ENCODE peak calls at places on chromosomes 11 and 22, in five cellular contexts. S is ovary; F is GM23338; K is CD8-positive, alpha-beta memory T cell; R is adrenal gland. P is an unnamed sample.

GRCh38 chr22:20567371-20567847 is 60.0 kb downstream of the MED15 start:
- DNase-seq in K (no peak), F (no peak), S (no peak), R (no peak), P (no peak)

GRCh38 chr11:69644962-69645675 is 4.2 kb downstream of the CCND1 start:
- DNase-seq in K (no peak), S (no peak), R (no peak), F (no peak), P (no peak)

GRCh38 chr11:26741036-26741435 is 19.2 kb upstream of the SLC5A12 start:
- DNase-seq in F (no peak), K (no peak), S (no peak), R (no peak), P (no peak)

GRCh38 chr22:49108636-49109315 is 718.9 kb downstream of the BRD1 start:
- DNase-seq in R (no peak), K (no peak), S (no peak), F (no peak), P (no peak)

GRCh38 chr22:26172389-26172990 is 3.2 kb downstream of the SEZ6L start:
- DNase-seq in S (no peak), K (no peak), F (peak; percentile 87), R (peak; percentile 62), P (no peak)

GRCh38 chr11:126414615-126415014 is 59.1 kb downstream of the ST3GAL4 start:
- DNase-seq in F (no peak), K (no peak), R (no peak), S (no peak), P (no peak)

GRCh38 chr11:3732671-3733070 is 61.5 kb upstream of the CHRNA10 start:
- DNase-seq in K (no peak), F (no peak), S (no peak), R (no peak), P (no peak)

GRCh38 chr11:103735497-103736032 is 300.9 kb upstream of the DDI1 start:
- DNase-seq in R (no peak), S (no peak), F (no peak), K (no peak), P (no peak)

GRCh38 chr11:60498853-60499252 is 6.3 kb downstream of the MS4A12 start:
- DNase-seq in K (no peak), S (no peak), F (no peak), R (no peak), P (no peak)

GRCh38 chr22:20111045-20111688 is 4.7 kb upstream of the RANBP1 start:
- DNase-seq in R (no peak), K (peak; percentile 39), F (peak; percentile 78), S (no peak), P (no peak)

GRCh38 chr11:120028181-120028935 is 109.6 kb downstream of the TRIM29 start:
- DNase-seq in R (no peak), F (no peak), S (no peak), K (no peak), P (no peak)

GRCh38 chr11:61473370-61474025 is 35.1 kb upstream of the LRRC10B start:
- DNase-seq in F (no peak), R (no peak), S (no peak), K (no peak), P (no peak)

GRCh38 chr22:27769012-27769411 is 32.5 kb downstream of the MN1 start:
- DNase-seq in F (no peak), R (no peak), S (no peak), K (no peak), P (no peak)

GRCh38 chr11:64291746-64292457 is 800 bp downstream of the KCNK4 start:
- DNase-seq in F (no peak), R (no peak), K (peak; percentile 36), S (no peak), P (no peak)

GRCh38 chr11:120209750-120210650 is 832 bp upstream of the OAF start:
- DNase-seq in K (peak; percentile 11), F (no peak), R (no peak), S (peak; percentile 53), P (no peak)

GRCh38 chr11:88569342-88569741 is 231.8 kb upstream of the CTSC start:
- DNase-seq in R (no peak), S (no peak), K (no peak), F (no peak), P (no peak)

GRCh38 chr11:4957396-4957795 is 1.9 kb upstream of the OR51A2 start:
- DNase-seq in K (no peak), R (no peak), F (no peak), S (no peak), P (no peak)

GRCh38 chr11:70314730-70315129 is 44.2 kb downstream of the PPFIA1 start:
- DNase-seq in K (no peak), S (no peak), R (no peak), F (no peak), P (no peak)

GRCh38 chr22:19555651-19556050 is 31.4 kb upstream of the CLDN5 start:
- DNase-seq in S (no peak), K (no peak), R (no peak), F (no peak), P (no peak)

GRCh38 chr22:30248484-30248883 is 1.9 kb upstream of the LIF start:
- DNase-seq in K (no peak), F (no peak), R (no peak), S (no peak), P (no peak)

GRCh38 chr11:17350455-17351170 is 987 bp upstream of the NCR3LG1 start:
- DNase-seq in S (no peak), R (no peak), K (no peak), F (no peak), P (no peak)

GRCh38 chr11:3153291-3153861 is 11.7 kb downstream of the OSBPL5 start:
- DNase-seq in F (no peak), R (peak; percentile 58), K (no peak), S (peak; percentile 84), P (no peak)

GRCh38 chr11:20754957-20755356 is 85.6 kb downstream of the NELL1 start:
- DNase-seq in S (no peak), F (peak; percentile 89), R (no peak), K (no peak), P (no peak)

GRCh38 chr11:12242071-12242672 is 131.8 kb downstream of the MICAL2 start:
- DNase-seq in K (peak; percentile 21), F (peak; percentile 11), S (no peak), R (no peak), P (no peak)

GRCh38 chr22:36323855-36324331 is 63.9 kb downstream of the MYH9 start:
- DNase-seq in F (no peak), S (no peak), K (no peak), R (no peak), P (no peak)

GRCh38 chr22:20536590-20537324 is 29.3 kb downstream of the MED15 start:
- DNase-seq in F (no peak), S (no peak), K (no peak), R (no peak), P (no peak)

GRCh38 chr22:25909988-25910387 is 168.0 kb downstream of the MYO18B start:
- DNase-seq in F (no peak), S (no peak), R (no peak), K (no peak), P (no peak)

GRCh38 chr22:35541254-35541748 is 670 bp downstream of the RASD2 start:
- DNase-seq in K (no peak), S (no peak), F (peak; percentile 66), R (no peak), P (no peak)

GRCh38 chr22:39343259-39344045 is 6.3 kb upstream of the SYNGR1 start:
- DNase-seq in K (peak; percentile 51), R (peak; percentile 80), S (peak; percentile 76), F (peak; percentile 88), P (no peak)

GRCh38 chr11:3686751-3687150 is 15.6 kb upstream of the CHRNA10 start:
- DNase-seq in S (no peak), R (no peak), K (no peak), F (no peak), P (no peak)

GRCh38 chr11:108122166-108122628 is 830 bp downstream of the ACAT1 start:
- DNase-seq in F (peak; percentile 37), R (peak; percentile 40), K (no peak), S (no peak), P (no peak)

GRCh38 chr11:6616596-6617250 is 2.5 kb downstream of the TPP1 start:
- DNase-seq in S (peak; percentile 38), K (no peak), F (no peak), R (no peak), P (no peak)
- H3K4me3 ChIP-seq in S (no peak overlapping the region), K (no peak overlapping the region), F (no peak overlapping the region), R (no peak overlapping the region), P (no peak overlapping the region)

GRCh38 chr11:65915101-65915820 is 3.6 kb downstream of the C11orf68 start:
- DNase-seq in S (peak; percentile 41), K (no peak), R (peak; percentile 39), F (no peak), P (no peak)
- H3K27ac ChIP-seq in S (peak overlapping the region; percentile 79), K (no peak overlapping the region), R (peak overlapping the region; percentile 64), F (no peak overlapping the region), P (peak overlapping the region; percentile 94)

DNA sequence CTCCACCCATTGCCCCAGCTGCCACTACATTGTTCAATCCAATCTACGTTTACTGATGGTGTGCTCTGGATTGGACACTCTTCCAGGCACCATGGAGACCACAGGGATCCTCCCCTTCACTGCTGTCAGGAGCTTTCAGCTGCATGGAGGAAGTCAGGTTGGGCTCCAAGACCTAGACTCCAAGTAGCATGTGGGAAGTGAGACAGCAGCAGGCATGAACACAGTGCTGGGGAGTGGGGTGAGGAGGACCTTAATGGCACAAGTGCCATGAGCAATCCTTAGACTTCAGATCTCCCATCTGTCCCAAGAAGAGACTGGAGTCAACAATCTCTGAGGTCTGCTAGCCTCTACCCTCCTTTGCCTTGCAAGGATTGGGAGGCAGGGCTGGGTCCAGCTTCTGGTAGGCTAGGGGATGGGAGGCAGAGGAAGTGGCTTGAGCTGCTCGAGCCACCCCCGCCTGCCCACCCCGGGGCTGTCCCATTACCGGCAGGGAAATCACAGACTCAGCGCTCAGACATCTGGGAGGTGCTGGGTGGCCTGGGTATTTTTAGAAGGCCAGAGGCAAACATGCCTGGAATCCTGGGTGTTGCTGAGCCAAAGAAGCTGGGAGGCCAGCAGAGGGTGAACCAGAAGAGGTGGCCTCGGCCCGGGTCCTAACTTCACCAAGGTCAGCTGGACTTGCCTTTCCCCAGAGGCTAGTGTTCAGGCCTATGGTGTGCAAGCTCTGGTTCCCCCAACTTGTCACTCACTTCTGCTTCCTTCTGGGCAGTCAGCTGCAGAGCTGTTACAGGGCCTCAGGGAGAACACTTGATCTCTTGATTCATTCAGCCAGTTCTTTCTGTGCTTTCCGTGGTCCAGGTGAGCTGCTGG is 15.3 kb upstream of the FCHSD2 start:
- DNase-seq in F (no peak), K (no peak), R (peak; percentile 55), S (peak; percentile 66), P (no peak)
- H3K4me3 ChIP-seq in F (no peak overlapping the region), K (no peak overlapping the region), R (no peak overlapping the region), S (no peak overlapping the region), P (no peak overlapping the region)

DNA sequence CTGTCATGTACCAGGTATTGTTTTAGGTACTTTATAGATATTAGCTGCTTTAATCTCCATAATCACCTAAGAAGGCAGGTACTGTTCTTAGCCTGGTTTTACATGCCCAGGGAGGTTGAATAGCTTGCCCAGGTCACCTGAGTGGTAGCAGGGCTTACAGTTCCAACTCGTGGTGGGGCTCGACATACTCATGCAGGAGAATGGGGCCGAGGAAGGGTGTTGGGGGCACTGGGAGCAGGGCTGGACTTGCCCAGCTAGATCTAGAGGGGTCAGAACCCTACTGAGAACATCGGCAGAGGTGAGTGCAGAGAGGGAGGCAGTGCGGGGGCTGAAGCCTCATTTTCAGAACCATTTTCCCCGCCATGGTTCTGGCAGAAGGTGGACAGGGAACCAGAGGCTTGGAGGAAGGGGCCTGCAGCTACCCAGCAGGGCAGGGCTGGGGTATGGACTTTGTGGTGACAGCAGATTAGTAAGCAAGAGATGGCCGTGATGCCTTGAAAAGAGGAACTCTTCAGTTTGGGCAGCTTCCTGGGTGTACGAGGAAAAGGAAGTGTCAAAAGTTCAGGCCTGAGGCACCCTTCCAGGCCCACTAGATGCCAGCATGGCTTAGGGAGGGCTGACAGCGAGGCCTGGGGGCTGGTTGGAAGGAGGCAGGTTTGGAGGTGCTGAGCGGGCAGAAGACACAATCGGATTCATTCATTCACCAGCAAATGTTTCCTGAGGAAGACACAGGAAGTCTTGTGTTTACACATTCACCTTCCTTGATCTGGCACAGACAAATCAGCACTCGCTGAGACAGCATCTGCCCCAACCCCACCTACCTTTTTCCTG is 54.7 kb upstream of the LYVE1 start:
- DNase-seq in K (peak; percentile 20), R (no peak), F (no peak), S (no peak), P (no peak)
- H3K27ac ChIP-seq in K (no peak overlapping the region), R (peak overlapping the region; percentile 44), F (no peak overlapping the region), S (no peak overlapping the region), P (peak overlapping the region; percentile 78)

P was measured in esophagus squamous epithelium.